ENCODE peak calls at places on chromosomes 6 and 20, in five cellular contexts. N is fibroblast of lung, D is mammary epithelial cell, Q is SK-N-SH, V is H9. M is an unnamed sample. For H3K4me1 and H3K27me3, the result is how much of the 10 kb centered on the place peaks cover.

GRCh38 chr6:122289721-122290501 is 109.5 kb upstream of the HSF2 start:
- DNase-seq in D (no peak), V (no peak), Q (peak), N (peak), M (no peak)

GRCh38 chr6:166567107-166567506 is 19.4 kb downstream of the RAMACL start:
- DNase-seq in Q (no peak), N (peak), V (no peak), D (peak), M (no peak)

GRCh38 chr20:50399917-50400704 is 110.1 kb upstream of the PTPN1 start:
- DNase-seq in Q (no peak), N (peak), D (peak), V (no peak), M (no peak)

GRCh38 chr20:63939061-63939935 is 16.9 kb downstream of the UCKL1 start:
- DNase-seq in Q (no peak), V (peak), N (no peak), D (no peak), M (no peak)

GRCh38 chr6:156866181-156866862 is 89.1 kb downstream of the ARID1B start:
- DNase-seq in D (peak), Q (no peak), V (no peak), N (peak), M (no peak)

GRCh38 chr6:30037182-30037788 is 23.8 kb upstream of the POLR1H start:
- DNase-seq in Q (peak), D (peak), V (no peak), N (peak), M (no peak)

GRCh38 chr6:160128879-160129516 is 7.4 kb downstream of the SLC22A1 start:
- DNase-seq in Q (peak), V (no peak), N (no peak), D (no peak), M (no peak)

GRCh38 chr20:50509923-50510705 is at the start of gene PTPN1:
- DNase-seq in Q (peak), N (peak), D (peak), V (peak), M (peak)

GRCh38 chr20:11766961-11767360 is 150.7 kb upstream of the BTBD3 start:
- DNase-seq in V (peak), N (no peak), Q (no peak), D (no peak), M (no peak)

GRCh38 chr6:51842487-51843469 is 244.6 kb downstream of the PKHD1 start:
- DNase-seq in N (no peak), Q (no peak), V (no peak), D (no peak), M (no peak)

GRCh38 chr20:11229772-11230171 is 556.0 kb upstream of the JAG1 start:
- DNase-seq in N (peak), Q (no peak), V (no peak), D (peak), M (no peak)

GRCh38 chr6:46521464-46521971 is 30.3 kb upstream of the RCAN2 start:
- DNase-seq in V (no peak), N (peak), D (no peak), Q (no peak), M (no peak)

GRCh38 chr20:4656491-4656890 is 65.2 kb upstream of the PRND start:
- DNase-seq in D (no peak), V (no peak), N (peak), Q (no peak), M (no peak)
- H3K4me1 ChIP-seq in D (under half), V (under half), N (under half), Q (under half), M (under half)

DNA sequence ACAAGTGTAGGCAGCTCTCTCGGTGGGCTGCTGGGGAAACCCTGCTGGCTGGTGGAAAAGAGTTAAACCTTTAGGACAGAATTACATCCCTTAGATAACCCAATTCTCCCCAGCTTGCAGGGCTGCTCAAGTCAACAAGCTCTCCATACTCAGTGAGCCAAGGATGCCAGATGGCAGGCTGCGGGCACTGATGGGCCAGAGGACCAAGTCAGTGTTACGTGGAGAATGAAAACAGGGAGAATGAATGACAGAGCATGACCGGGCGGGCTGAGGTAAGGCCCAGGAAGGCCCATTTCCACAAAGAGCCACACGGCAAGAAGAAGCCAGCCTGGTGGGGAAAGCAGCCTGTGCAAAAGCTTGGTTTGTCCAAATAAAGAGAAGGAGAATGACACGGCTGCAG is 58.7 kb upstream of the CD93 start:
- DNase-seq in V (no peak), N (no peak), D (no peak), Q (no peak), M (no peak)
- H3K9ac ChIP-seq in V (no peak), N (no peak), D (no peak), Q (no peak), M (no peak)

GRCh38 chr6:170152111-170152926 is 138.6 kb downstream of the DLL1 start:
- DNase-seq in N (no peak), D (no peak), V (peak), Q (no peak), M (peak)
- H3K27me3 ChIP-seq in N (under half), D (under half), V (under half), Q (under half), M (under half)

GRCh38 chr6:31197559-31198305 is 27.2 kb upstream of the POU5F1 start:
- DNase-seq in N (peak), D (peak), Q (peak), V (peak), M (peak)
- H3K4me1 ChIP-seq in N (under half), D (under half), Q (under half), V (under half), M (under half)

DNA sequence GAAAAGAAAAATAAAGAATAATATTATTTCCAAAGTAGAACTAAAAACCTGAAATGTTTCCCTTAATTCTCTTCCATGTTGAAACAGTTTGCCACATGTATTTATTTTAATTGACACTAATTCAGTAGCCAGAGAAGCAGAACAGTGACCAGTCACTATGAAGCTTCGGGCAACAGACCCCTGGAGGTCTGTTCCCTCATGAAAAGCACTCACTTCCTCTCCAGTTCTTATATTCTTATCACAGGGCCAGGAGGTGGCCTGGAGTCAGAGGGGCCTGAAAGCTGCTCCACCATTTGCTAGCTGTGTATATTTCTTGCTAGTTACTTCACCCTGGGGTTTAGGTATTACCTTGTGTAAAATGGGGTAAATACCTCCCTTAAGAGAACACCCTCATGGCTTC is 49.1 kb downstream of the MAP7 start:
- DNase-seq in Q (peak), V (no peak), N (no peak), D (no peak), M (no peak)
- H3K9ac ChIP-seq in Q (no peak), V (no peak), N (no peak), D (no peak), M (no peak)

GRCh38 chr6:126199482-126199881 is 140.4 kb upstream of the CENPW start:
- DNase-seq in D (no peak), Q (no peak), V (no peak), N (no peak), M (no peak)

GRCh38 chr6:126204598-126204997 is 135.3 kb upstream of the CENPW start:
- DNase-seq in N (no peak), D (peak), V (no peak), Q (no peak), M (no peak)

GRCh38 chr6:126206504-126207246 is 133.2 kb upstream of the CENPW start:
- DNase-seq in D (no peak), N (no peak), Q (no peak), V (no peak), M (no peak)

GRCh38 chr6:126198581-126198980 is 141.3 kb upstream of the CENPW start:
- DNase-seq in V (no peak), Q (no peak), N (no peak), D (no peak), M (no peak)

GRCh38 chr6:126202689-126203088 is 137.2 kb upstream of the CENPW start:
- DNase-seq in Q (no peak), D (no peak), N (no peak), V (no peak), M (no peak)
- H3K27me3 ChIP-seq in Q (under half), D (under half), N (under half), V (under half), M (under half)

M was measured in colonic mucosa.